ENCODE peak calls at places on chromosomes 16 and 17, in eight cellular contexts. N is lower leg skin, F is HFF-Myc, V is GM23338, L is GM12864, D is fibroblast of mammary gland, M is right lobe of liver, A is tibial nerve. U is an unnamed sample.

GRCh38 chr16:68230176-68230571 is 5.8 kb downstream of the ESRP2 start:
- DNase-seq in D (no peak), V (no peak), F (no peak), L (no peak), N (no peak), A (no peak), M (no peak), U (no peak)

GRCh38 chr16:69116911-69117310 is 11.5 kb downstream of the HAS3 start:
- DNase-seq in N (no peak), M (no peak), F (no peak), A (no peak), V (no peak), D (no peak), L (no peak), U (no peak)

GRCh38 chr17:13776027-13776551 is 174.4 kb upstream of the HS3ST3A1 start:
- DNase-seq in F (no peak), A (no peak), N (peak), V (no peak), L (no peak), D (peak), M (no peak), U (no peak)

GRCh38 chr17:81551458-81552243 is 502 bp downstream of the FAAP100 start:
- DNase-seq in V (peak), F (no peak), L (no peak), A (no peak), D (peak), M (peak), N (no peak), U (peak)

GRCh38 chr16:24769806-24770205 is 40.4 kb downstream of the TNRC6A start:
- DNase-seq in D (peak), F (no peak), M (no peak), V (no peak), A (no peak), N (no peak), L (no peak), U (no peak)

GRCh38 chr16:48963901-48964615 is 317.6 kb downstream of the CBLN1 start:
- DNase-seq in N (no peak), D (peak), V (no peak), A (no peak), L (no peak), M (no peak), F (peak), U (no peak)

GRCh38 chr17:33142703-33143299 is 150.3 kb downstream of the ASIC2 start:
- DNase-seq in N (no peak), F (peak), V (peak), A (no peak), L (no peak), D (peak), M (no peak), U (no peak)

GRCh38 chr16:16096161-16096857 is 127.0 kb downstream of the ABCC6 start:
- DNase-seq in F (no peak), V (peak), N (no peak), A (no peak), M (no peak), D (peak), L (no peak), U (no peak)

GRCh38 chr17:67016039-67016762 is 28.2 kb upstream of the CACNG1 start:
- DNase-seq in D (no peak), L (no peak), F (no peak), N (no peak), V (peak), A (no peak), M (no peak), U (no peak)

GRCh38 chr16:58306327-58306726 is 11.5 kb upstream of the PRSS54 start:
- DNase-seq in L (peak), A (no peak), V (peak), M (no peak), F (no peak), D (peak), N (no peak), U (no peak)

GRCh38 chr16:56880685-56881084 is 15.7 kb downstream of the SLC12A3 start:
- DNase-seq in V (no peak), M (no peak), F (no peak), N (no peak), L (no peak), D (no peak), A (no peak), U (no peak)

GRCh38 chr17:78313735-78314648 is 45.9 kb downstream of the SOCS3 start:
- DNase-seq in F (no peak), D (peak), L (no peak), N (no peak), M (peak), V (peak), A (peak), U (peak)

GRCh38 chr17:34199932-34200534 is 55.1 kb upstream of the CCL2 start:
- DNase-seq in M (peak), V (peak), A (peak), D (peak), N (peak), F (peak), L (peak), U (peak)

GRCh38 chr17:66975614-66976378 is 11.3 kb downstream of the CACNG4 start:
- DNase-seq in L (no peak), F (no peak), N (no peak), V (peak), D (no peak), M (no peak), A (no peak), U (no peak)

GRCh38 chr16:89172901-89173628 is 1.5 kb downstream of the CDH15 start:
- DNase-seq in D (no peak), F (no peak), A (no peak), L (no peak), M (no peak), N (no peak), V (no peak), U (no peak)

GRCh38 chr16:2964416-2965223 is 545 bp downstream of the KREMEN2 start:
- DNase-seq in A (no peak), D (no peak), V (peak), N (no peak), F (no peak), M (peak), L (no peak), U (peak)
- TF ChIP-seq CTCF in A (no peak), D (no peak), V (no peak), N (no peak), F (no peak), M (no peak), L (no peak), U (no peak)

GRCh38 chr17:17398928-17399926 is 77.6 kb upstream of the MED9 start:
- DNase-seq in N (no peak), F (no peak), V (no peak), A (peak), M (no peak), L (no peak), D (peak), U (no peak)

GRCh38 chr17:17400070-17400469 is 76.7 kb upstream of the MED9 start:
- DNase-seq in N (no peak), D (no peak), F (no peak), V (no peak), A (no peak), L (no peak), M (no peak), U (no peak)

GRCh38 chr17:17400566-17401184 is 76.1 kb upstream of the MED9 start:
- DNase-seq in M (no peak), A (no peak), V (no peak), F (no peak), D (no peak), L (no peak), N (no peak), U (no peak)

GRCh38 chr17:17402558-17402957 is 74.2 kb upstream of the MED9 start:
- DNase-seq in N (no peak), A (no peak), D (no peak), L (no peak), V (no peak), M (no peak), F (no peak), U (no peak)

GRCh38 chr17:17401271-17401781 is 75.5 kb upstream of the MED9 start:
- DNase-seq in F (no peak), M (peak), L (no peak), V (peak), A (no peak), N (no peak), D (peak), U (no peak)
- TF ChIP-seq CTCF in F (peak), M (peak), L (peak), V (peak), A (no peak), N (no peak), D (no peak), U (no peak)

DNA sequence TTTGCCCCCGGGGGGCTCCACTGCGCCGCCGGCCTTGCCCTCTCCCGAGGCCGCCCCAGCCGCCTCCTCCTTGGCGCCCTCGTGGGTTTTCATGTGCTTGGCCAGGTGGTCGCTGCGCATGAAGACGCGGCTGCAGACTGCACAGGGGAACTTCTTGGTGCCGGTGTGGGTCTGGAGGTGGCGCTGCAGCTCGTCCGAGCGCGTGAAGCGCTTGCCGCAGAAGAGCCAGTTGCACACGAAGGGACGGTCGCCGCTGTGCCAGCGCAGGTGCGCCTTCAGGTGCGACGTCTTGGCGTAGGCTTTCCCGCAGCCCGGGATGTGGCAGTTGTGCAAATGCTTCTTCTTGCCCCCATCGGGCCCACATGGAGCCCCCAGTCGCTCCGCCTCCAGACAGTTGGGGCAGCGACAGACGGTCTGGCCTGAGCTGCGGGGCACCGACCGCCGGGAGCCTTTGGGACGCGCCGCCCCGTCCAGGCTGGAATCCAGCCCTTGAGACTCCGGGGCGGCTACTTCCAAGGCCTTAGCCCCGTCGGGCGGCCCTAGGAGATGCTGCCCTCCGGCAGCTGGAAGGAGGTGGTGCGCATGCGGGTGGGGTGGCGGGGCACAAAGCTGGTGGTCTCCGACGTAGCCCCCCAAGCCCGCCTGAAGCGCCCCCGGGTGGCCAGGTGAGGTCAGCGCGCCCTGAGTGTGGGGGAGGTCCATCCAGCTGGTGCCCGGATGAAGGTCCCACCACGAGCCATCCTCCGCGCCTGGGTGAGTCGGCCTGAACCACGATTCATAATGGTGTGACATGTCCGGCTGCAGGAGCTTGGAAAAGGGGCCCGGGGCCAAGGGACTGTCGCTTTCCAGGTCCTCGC is 3.4 kb downstream of the SP6 start:
- DNase-seq in N (no peak), L (no peak), V (peak), A (no peak), F (no peak), D (peak), M (no peak), U (no peak)
- TF ChIP-seq CTCF in N (no peak), L (peak), V (peak), A (peak), F (peak), D (peak), M (peak), U (peak)

DNA sequence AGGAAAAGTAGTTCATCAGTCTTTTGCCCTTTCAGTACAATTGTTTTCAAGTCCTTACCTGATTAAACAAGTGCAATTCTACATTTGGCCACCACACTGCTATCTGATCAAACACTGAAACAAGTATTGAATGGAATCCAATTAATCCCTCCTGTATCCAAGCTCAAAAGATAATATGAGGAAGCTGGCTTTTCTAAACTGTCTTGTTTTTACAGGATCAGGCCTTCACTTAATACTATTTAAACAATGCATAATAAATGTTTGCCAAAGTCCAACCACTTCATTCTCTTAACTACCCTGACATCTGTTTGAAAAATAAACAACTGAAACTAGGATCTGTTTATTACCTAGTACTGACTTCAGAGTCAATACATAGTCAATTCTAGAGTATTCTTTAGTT is 131.6 kb downstream of the MRTFB start:
- DNase-seq in M (no peak), N (no peak), D (peak), A (no peak), F (no peak), V (peak), L (no peak), U (no peak)
- TF ChIP-seq CTCF in M (peak), N (no peak), D (peak), A (no peak), F (no peak), V (no peak), L (peak), U (peak)

DNA sequence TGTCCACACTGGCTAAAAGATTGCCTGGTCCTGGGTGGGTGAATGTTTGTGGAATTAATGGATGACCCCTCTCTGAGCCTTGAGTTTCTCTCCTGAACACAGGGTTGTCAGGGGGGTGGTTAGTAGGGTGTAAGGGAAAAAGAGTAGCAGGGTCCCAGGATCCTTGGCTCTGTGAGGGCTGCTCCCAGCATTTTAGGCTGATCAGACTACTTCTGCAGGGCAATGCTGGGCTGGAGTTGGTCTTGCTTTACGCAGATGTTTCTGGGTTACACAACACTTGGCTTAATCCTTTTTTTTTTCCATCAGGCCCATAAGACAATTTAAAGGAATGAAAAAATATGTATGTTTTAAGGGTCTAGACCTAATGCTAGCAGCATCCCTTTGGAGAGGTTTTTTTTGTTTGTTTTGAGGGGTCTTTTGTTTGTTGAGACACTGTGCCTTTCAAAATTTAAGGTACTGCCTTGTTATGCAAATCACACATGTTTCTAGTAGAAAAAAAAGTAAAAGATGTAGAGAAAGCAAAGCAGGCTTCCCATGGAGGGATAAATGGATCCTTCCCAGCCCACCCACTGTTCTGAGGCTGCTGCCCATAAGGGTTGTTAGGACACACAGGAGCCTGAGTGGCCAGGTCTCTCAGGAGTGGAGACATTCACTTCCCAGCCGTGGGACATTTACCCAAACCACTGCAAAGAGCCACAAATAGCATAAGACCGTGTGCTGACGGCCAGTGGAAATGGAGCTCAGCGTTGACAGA is 225.6 kb upstream of the HSBP1 start:
- DNase-seq in N (no peak), F (no peak), L (no peak), V (peak), D (no peak), M (no peak), A (no peak), U (no peak)
- TF ChIP-seq CTCF in N (no peak), F (no peak), L (no peak), V (no peak), D (no peak), M (no peak), A (no peak), U (no peak)

DNA sequence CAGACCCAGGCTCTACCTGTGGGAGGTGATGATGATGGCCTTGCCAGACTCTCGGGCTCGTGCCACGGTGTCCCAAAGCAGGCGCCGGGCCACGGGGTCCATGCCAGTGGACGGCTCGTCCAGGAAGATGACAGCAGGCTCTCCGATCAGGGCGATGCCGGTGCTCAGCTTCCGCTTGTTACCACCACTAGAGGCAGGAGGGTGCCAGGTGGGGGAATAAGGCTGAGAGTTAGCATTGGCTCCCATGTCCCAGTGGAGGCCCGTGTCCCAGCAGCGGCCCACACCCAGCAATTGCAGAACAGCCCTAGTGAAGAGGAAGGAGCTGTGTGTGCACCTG is 10.3 kb upstream of the RNPS1 start:
- DNase-seq in F (no peak), A (no peak), D (no peak), M (no peak), N (no peak), L (no peak), V (peak), U (no peak)
- TF ChIP-seq CTCF in F (peak), A (no peak), D (no peak), M (no peak), N (no peak), L (no peak), V (peak), U (no peak)

GRCh38 chr17:69213059-69213813 is 15.4 kb downstream of the ABCA10 start:
- DNase-seq in N (no peak), A (no peak), L (no peak), D (no peak), F (no peak), M (no peak), V (peak), U (no peak)
- TF ChIP-seq CTCF in N (no peak), A (no peak), L (no peak), D (no peak), F (no peak), M (no peak), V (peak), U (no peak)

DNA sequence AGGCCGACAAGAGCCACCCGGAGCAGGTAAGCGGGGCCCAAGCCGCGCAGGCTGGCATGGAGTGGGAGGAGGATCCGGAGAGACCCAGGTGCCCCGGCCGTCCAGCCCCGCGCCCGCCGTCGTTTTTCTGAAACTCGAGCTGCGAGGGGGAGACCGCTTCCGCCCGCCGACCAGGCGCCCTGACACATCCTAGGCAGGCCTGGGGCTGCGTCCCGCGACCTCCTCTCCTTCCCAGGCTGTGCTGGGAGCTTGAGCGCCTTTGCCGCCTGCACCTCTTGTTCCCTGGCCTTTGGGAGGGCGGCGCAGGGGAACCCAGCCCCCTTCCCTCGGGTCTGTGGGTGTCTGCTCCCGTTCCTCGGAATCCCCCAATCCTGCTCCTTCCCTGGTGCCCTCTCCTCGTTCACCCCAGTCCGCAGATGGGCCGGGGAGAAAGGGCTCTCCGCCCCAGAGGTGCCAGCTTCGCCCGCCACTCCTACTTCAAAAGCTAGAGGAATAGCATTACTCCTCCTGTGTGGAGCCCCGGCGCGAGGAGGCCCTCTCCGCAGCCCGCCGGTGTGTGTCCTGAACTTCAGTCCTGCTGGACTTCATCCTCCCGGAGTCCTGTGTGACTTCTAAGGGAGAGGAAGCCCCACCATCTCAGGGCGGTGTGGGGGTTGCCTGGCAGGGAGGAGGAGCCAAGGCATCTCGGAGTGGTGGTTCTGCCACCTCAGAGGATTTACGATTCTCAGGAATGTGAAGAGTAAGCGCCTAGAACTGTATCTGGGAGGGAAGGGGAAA is 1.0 kb downstream of the NHERF1 start:
- DNase-seq in D (no peak), N (no peak), F (no peak), M (no peak), V (peak), L (no peak), A (no peak), U (no peak)
- TF ChIP-seq CTCF in D (no peak), N (no peak), F (no peak), M (no peak), V (no peak), L (no peak), A (no peak), U (no peak)

DNA sequence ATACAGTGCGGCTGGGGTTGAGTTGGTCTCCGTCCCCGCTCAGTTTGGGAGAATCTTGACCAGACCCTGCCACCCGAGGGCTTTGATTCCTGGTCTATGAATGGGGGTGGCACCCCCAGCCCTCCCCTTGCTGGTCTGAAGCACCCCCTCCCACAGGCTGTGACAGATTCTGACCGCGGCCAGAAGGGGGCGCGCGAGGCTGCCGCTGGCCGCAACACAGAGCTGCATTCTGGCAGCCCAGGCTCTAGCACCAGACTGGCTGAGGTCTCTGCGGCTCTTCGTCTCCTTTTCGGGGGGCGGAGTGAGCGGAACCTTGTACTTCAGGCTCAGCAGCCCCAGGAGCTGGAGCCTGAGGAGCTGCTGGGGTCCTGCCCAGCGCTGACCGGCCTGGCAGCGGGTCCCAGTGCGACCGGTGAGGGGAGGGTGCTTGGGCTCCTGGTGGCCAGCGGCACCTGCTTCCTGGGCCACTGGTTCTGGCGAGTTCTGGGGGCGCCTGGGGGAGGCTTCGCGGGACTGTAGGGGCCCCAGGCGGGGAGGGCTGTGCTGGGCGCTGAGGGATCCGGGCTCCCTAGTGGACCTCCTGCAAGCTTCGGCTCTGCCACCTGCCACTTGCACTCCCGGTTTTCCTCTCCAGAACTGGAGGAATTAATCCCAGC is 1011.6 kb downstream of the KCNJ18 start:
- DNase-seq in V (no peak), M (no peak), D (no peak), N (no peak), A (no peak), F (no peak), L (no peak), U (peak)
- TF ChIP-seq CTCF in V (no peak), M (no peak), D (no peak), N (no peak), A (no peak), F (peak), L (no peak), U (no peak)

GRCh38 chr16:8885674-8886592 is 3.8 kb downstream of the LITAFD start:
- DNase-seq in F (no peak), D (peak), N (no peak), L (no peak), M (no peak), A (no peak), V (peak), U (no peak)
- TF ChIP-seq CTCF in F (no peak), D (peak), N (no peak), L (no peak), M (no peak), A (no peak), V (peak), U (no peak)